ENCODE peak calls at places on chromosomes 11 and 22, in nine cellular contexts. P is HFF-Myc, Z is coronary artery, B is astrocyte of the cerebellum, V is kidney, A is A549, R is cardiac fibroblast, O is fibroblast of mammary gland, K is progenitor cell of endocrine pancreas. M is an unnamed sample.

GRCh38 chr11:58922475-58922874 is 16.8 kb upstream of the GLYATL1 start:
- DNase-seq in V (no peak), O (no peak), Z (no peak), K (no peak), A (no peak), B (no peak), R (no peak), P (no peak), M (no peak)

GRCh38 chr22:18023509-18024275 is 669 bp downstream of the MICAL3 start:
- DNase-seq in B (peak), O (peak), V (peak), R (peak), P (no peak), K (peak), A (peak), Z (peak), M (peak)

GRCh38 chr22:46239261-46240048 is 10.6 kb downstream of the CDPF1 start:
- DNase-seq in P (no peak), K (no peak), V (no peak), A (no peak), R (no peak), B (no peak), Z (no peak), O (no peak), M (no peak)

GRCh38 chr11:65868076-65868667 is 4.4 kb downstream of the EFEMP2 start:
- DNase-seq in R (no peak), A (no peak), Z (no peak), O (no peak), B (no peak), P (no peak), V (peak), K (no peak), M (no peak)

GRCh38 chr11:63769719-63770443 is 1.3 kb upstream of the ZFTA start:
- DNase-seq in V (no peak), R (no peak), K (no peak), B (no peak), O (no peak), Z (peak), A (no peak), P (no peak), M (no peak)

GRCh38 chr11:43691332-43691731 is 10.8 kb downstream of the HSD17B12 start:
- DNase-seq in B (no peak), K (no peak), R (no peak), A (no peak), O (no peak), P (no peak), Z (no peak), V (no peak), M (no peak)

GRCh38 chr22:44449683-44450425 is 48.2 kb downstream of the RTL6 start:
- DNase-seq in A (no peak), K (no peak), O (no peak), Z (no peak), P (no peak), R (no peak), B (no peak), V (peak), M (no peak)

GRCh38 chr11:117230981-117231636 is 764 bp downstream of the PCSK7 start:
- DNase-seq in K (no peak), V (no peak), B (no peak), P (no peak), R (no peak), O (no peak), A (no peak), Z (peak), M (no peak)

GRCh38 chr11:17736921-17737817 is 2.6 kb downstream of the KCNC1 start:
- DNase-seq in R (no peak), O (no peak), V (peak), P (no peak), Z (no peak), K (no peak), A (no peak), B (no peak), M (no peak)

GRCh38 chr11:85844439-85845051 is 10.6 kb upstream of the CCDC83 start:
- DNase-seq in P (no peak), V (no peak), Z (no peak), R (peak), O (peak), K (no peak), A (peak), B (no peak), M (no peak)

GRCh38 chr11:61297341-61297740 is 2.2 kb upstream of the VWCE start:
- DNase-seq in P (no peak), O (no peak), Z (no peak), K (no peak), A (no peak), V (no peak), R (no peak), B (no peak), M (no peak)

GRCh38 chr11:66676279-66676919 is 1.3 kb downstream of the RBM4B start:
- DNase-seq in R (no peak), A (no peak), V (no peak), P (no peak), Z (peak), K (no peak), B (no peak), O (no peak), M (no peak)

GRCh38 chr11:66880484-66881211 is 23.8 kb downstream of the LRFN4 start:
- DNase-seq in A (no peak), Z (no peak), K (no peak), O (no peak), V (no peak), P (no peak), R (no peak), B (no peak), M (no peak)

GRCh38 chr11:10108901-10109665 is 184.9 kb downstream of the SBF2 start:
- DNase-seq in P (no peak), B (peak), A (no peak), K (no peak), Z (no peak), R (peak), O (peak), V (no peak), M (no peak)

GRCh38 chr11:113435190-113435968 is 39.8 kb downstream of the DRD2 start:
- DNase-seq in Z (no peak), O (no peak), K (no peak), V (no peak), R (no peak), A (no peak), P (no peak), B (no peak), M (no peak)

GRCh38 chr22:22934543-22935055 is 47.0 kb downstream of the IGLL5 start:
- DNase-seq in R (no peak), V (peak), O (no peak), Z (no peak), A (no peak), P (no peak), B (no peak), K (no peak), M (no peak)

GRCh38 chr22:22733881-22734373 is 89.5 kb downstream of the GGTLC2 start:
- DNase-seq in B (no peak), K (no peak), A (no peak), R (no peak), Z (no peak), O (no peak), P (no peak), V (no peak), M (no peak)

GRCh38 chr22:39474351-39474991 is 17.7 kb downstream of the MGAT3 start:
- DNase-seq in P (no peak), B (no peak), Z (no peak), A (no peak), K (no peak), R (no peak), V (peak), O (no peak), M (no peak)

GRCh38 chr22:49788492-49788891 is 39.2 kb downstream of the BRD1 start:
- DNase-seq in P (no peak), R (peak), K (no peak), Z (no peak), O (peak), B (no peak), V (peak), A (no peak), M (no peak)

GRCh38 chr11:123434262-123434661 is 4.2 kb downstream of the GRAMD1B start:
- DNase-seq in Z (no peak), V (no peak), B (no peak), K (no peak), O (peak), P (no peak), A (peak), R (peak), M (no peak)

GRCh38 chr22:24146791-24147353 is 34.4 kb upstream of the SUSD2 start:
- DNase-seq in Z (peak), B (peak), K (no peak), A (no peak), P (peak), O (peak), V (no peak), R (peak), M (no peak)

GRCh38 chr11:50423208-50423607 is 390.5 kb downstream of the OR4C45 start:
- DNase-seq in P (no peak), R (peak), K (no peak), A (no peak), V (no peak), O (no peak), B (no peak), Z (no peak), M (no peak)

GRCh38 chr11:106082096-106082495 is 4.6 kb downstream of the AASDHPPT start:
- DNase-seq in R (no peak), K (no peak), V (no peak), Z (no peak), A (no peak), O (no peak), P (no peak), B (no peak), M (no peak)

GRCh38 chr11:106076421-106076922 is 675 bp downstream of the KBTBD3 start:
- DNase-seq in B (no peak), A (no peak), Z (no peak), K (no peak), R (no peak), O (no peak), P (no peak), V (no peak), M (no peak)

GRCh38 chr11:106072804-106073203 is 4.3 kb downstream of the KBTBD3 start:
- DNase-seq in A (no peak), R (no peak), Z (no peak), K (no peak), P (no peak), B (no peak), O (no peak), V (no peak), M (no peak)

GRCh38 chr11:106077609-106078517 is at the start of gene AASDHPPT:
- DNase-seq in P (no peak), O (peak), V (no peak), K (no peak), R (peak), A (peak), Z (no peak), B (no peak), M (no peak)

DNA sequence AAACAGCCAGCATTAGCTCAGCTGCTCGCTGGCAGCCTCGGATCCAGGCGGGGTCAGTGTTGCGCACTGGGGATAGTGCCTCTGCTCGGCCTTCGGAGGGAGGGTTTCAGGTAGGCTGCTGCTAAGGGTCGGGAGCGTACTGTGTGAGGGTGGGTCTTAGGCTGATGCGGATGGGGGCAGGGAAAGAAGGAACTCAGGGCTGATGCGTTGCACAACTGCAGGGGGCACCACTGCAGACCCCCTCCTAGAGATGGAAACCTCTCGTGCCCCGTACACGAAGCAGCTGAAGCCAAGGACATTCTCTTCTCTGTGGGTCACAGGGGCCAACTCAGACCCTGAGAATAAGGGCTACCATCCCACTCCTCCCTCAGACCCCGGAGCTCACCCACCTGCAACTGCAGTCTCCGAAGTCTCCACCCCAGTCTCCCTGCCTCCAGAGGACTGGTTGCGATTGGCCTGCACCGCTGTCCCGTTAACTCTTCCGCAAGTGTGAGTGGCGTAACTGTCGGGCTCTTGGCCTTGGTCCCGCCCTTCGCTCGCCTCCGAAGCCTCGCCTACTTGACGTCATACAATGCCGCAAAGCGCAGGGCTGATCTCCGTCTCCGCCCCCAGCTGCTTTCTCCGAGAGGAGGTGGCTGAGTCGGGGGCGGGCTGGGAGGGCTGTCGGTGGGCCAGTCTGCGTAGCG is at the start of gene KBTBD3:
- DNase-seq in V (peak), P (peak), R (peak), Z (peak), A (peak), B (peak), O (peak), K (peak), M (peak)
- TF ChIP-seq CTCF in V (no peak), P (peak), R (peak), Z (no peak), A (peak), B (peak), O (peak), K (peak), M (no peak)

DNA sequence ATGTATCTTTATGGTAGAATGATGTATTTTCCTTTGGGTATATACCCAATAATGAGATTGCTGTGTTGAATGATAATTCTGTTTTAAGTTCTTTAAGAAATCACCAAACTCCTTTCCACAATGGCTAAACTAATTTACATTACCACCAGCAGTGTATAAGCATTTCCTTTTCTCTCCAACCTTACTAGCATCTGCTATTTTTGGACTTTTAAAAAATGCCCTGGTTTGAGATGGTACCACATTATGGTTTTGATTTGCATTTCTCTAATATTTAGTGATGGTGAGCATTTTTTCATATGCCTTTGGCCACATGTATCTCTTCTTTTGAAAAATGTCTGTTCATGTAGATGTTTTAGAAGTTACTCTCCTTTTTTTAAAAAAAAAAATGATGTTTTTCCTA is 142.0 kb downstream of the METTL15 start:
- DNase-seq in R (no peak), B (no peak), O (no peak), Z (no peak), K (no peak), V (no peak), P (no peak), A (no peak), M (no peak)
- TF ChIP-seq CTCF in R (no peak), B (no peak), O (no peak), Z (no peak), K (no peak), V (no peak), P (no peak), A (no peak), M (no peak)

DNA sequence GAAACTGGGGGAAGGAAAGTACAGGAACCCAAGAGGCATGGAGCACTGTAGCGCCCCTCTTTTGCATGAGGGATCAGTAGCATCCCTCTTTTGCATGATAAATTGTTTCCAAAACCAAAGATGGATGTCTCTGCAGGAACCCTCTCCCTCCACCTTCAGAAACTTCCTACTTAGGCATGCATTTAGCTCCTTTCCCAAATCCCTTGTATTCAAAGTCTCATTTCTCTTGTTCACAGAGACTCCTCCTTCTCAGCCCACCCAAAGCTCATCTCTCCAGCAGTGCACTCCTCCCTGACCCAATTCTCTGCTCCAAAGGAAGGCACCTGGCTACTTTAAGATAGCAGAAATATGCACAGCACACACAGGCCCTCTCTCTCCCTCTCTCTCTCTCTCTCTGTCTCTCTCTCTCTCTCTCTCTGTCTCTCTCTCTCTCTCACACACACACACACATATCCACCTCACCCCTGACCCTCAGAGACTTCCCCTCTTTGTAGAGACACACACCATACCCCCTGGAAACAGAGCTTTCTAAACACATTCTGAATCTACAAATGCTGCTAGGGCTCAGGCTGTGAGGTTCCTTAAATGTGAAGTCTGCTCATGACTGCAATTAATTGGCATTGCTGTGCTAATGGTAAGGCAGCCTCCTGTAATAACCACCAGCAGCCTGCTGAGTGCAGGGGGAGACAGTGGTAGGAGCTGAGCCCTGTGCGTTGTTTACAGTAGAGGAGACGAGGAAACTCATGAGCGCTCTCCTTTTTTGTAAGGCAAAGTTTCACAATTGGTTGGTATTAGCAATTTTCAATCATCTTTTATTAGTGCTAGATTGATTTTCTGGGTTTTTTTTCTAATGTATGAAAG is 519.6 kb downstream of the NTM start:
- DNase-seq in P (no peak), R (no peak), Z (no peak), K (no peak), V (no peak), A (no peak), O (no peak), B (no peak), M (no peak)
- TF ChIP-seq CTCF in P (no peak), R (no peak), Z (no peak), K (peak), V (no peak), A (no peak), O (no peak), B (peak), M (no peak)

DNA sequence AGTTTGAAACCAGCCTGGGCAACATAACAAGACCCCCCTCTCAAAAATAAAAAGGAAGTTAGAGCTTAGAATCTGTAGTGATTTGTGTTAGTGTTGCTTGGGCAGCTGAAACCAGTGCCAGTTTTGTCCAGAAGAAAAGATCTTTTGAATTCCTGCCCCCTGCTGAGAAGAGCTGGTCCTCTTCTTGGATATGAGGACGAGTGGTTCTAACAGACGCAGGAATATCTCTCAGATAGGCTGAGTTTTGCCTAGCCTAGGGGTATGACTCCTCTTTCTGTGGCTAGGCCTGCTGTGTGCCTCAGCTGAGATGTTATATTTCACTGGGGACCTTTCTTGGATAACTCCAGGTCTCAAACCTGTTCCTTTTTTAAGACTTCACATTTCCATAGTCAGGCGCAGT is 102.8 kb downstream of the STIM1 start:
- DNase-seq in P (no peak), B (no peak), A (no peak), V (no peak), Z (no peak), K (no peak), R (no peak), O (no peak), M (no peak)
- TF ChIP-seq CTCF in P (no peak), B (no peak), A (no peak), V (no peak), Z (no peak), K (no peak), R (no peak), O (no peak), M (no peak)

DNA sequence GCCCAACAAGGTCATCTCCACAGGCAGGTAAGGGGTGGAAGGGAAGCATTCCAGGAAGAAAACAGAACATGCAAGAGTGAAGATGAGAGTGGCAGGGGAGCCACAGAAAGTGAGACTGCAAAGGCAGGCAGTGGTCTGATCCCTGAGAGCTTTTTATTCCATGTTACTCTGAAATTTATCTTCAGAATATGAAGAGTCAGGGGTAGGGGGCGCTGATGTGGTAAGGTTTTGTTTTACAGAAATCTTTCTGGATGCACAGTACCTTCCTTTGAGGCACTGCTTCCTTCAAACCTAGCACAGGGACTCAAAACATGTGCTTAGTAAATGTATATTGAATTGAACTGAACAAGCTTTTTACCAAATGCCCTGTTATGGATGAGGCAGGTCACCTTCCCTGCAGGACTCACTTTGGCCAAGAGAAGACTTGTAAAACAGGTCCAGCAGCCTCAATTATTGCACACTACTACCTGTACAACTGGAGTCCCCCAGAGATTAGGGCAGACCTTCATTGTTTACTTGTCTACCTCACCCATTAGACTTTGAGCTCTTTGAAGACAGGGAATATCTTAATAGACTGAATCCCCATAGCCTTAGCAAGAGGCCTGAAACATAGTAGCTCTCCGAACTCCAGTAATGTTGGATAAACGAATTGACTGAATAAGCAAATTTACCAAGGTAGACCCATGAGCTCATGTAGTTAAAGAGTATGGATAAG is 2.2 kb downstream of the PAK1 start:
- DNase-seq in P (no peak), V (no peak), K (peak), B (no peak), A (peak), R (no peak), Z (no peak), O (no peak), M (no peak)
- TF ChIP-seq CTCF in P (peak), V (no peak), K (peak), B (peak), A (peak), R (no peak), Z (no peak), O (peak), M (no peak)